ENCODE peak calls at places on chromosomes 5 and 9, in nine cellular contexts. J is stimulated activated effector memory CD8-positive, alpha-beta T cell treated with anti-CD3 and anti-CD28 coated beads, Interleukin-12 subunit alpha, Interleukin-12 subunit beta, amount 100 ng/mL, for 72 hours; I is aorta; V is natural killer cell; Z is T-cell; B is HCT116; R is SK-N-SH treated with all-trans-retinoic acid at 6 μM for 48 hours; Q is psoas muscle; U is HepG2. K is an unnamed sample.

GRCh38 chr5:54671111-54671531 is 153.6 kb downstream of the SNX18 start:
- ATAC-seq in Z (no peak), V (no peak), J (peak), I (peak), B (no peak), U (no peak), R (no peak), Q (peak), K (no peak)

GRCh38 chr5:460413-460700 is 17.4 kb downstream of the EXOC3 start:
- ATAC-seq in V (no peak), J (no peak), Q (no peak), U (no peak), I (no peak), Z (no peak), R (no peak), B (no peak), K (no peak)

GRCh38 chr5:108437425-108437824 is 55.5 kb upstream of the FBXL17 start:
- ATAC-seq in Z (no peak), B (no peak), V (no peak), R (no peak), U (no peak), Q (no peak), J (no peak), I (no peak), K (no peak)

GRCh38 chr5:96342581-96342980 is 90.5 kb downstream of the PCSK1 start:
- ATAC-seq in R (no peak), J (no peak), B (no peak), V (no peak), I (no peak), Z (no peak), Q (no peak), U (no peak), K (no peak)

GRCh38 chr5:61461412-61461811 is 129.4 kb downstream of the ZSWIM6 start:
- ATAC-seq in Z (no peak), I (no peak), U (no peak), Q (peak), R (no peak), J (no peak), B (no peak), V (no peak), K (no peak)

GRCh38 chr5:148224131-148224742 is 14.1 kb upstream of the MARCOL start:
- ATAC-seq in R (no peak), Z (no peak), I (no peak), V (no peak), J (no peak), U (no peak), B (no peak), Q (no peak), K (no peak)

GRCh38 chr5:151895660-151896040 is 29.0 kb downstream of the GLRA1 start:
- ATAC-seq in Q (no peak), I (no peak), B (peak), V (no peak), U (no peak), J (no peak), Z (no peak), R (peak), K (no peak)

GRCh38 chr5:169139381-169140125 is 161.4 kb downstream of the SLIT3 start:
- ATAC-seq in I (peak), B (no peak), J (no peak), Q (no peak), R (no peak), Z (no peak), V (no peak), U (no peak), K (no peak)

GRCh38 chr9:136002886-136003285 is 41.7 kb upstream of the UBAC1 start:
- ATAC-seq in J (no peak), Q (peak), B (no peak), I (peak), Z (no peak), R (no peak), V (no peak), U (peak), K (no peak)

GRCh38 chr9:77744877-77745435 is 96.8 kb upstream of the GNA14 start:
- ATAC-seq in U (no peak), J (no peak), Z (no peak), Q (no peak), B (no peak), V (no peak), I (no peak), R (no peak), K (peak)

GRCh38 chr9:8429768-8430167 is 630.2 kb upstream of the DMAC1 start:
- ATAC-seq in R (no peak), J (peak), V (peak), I (no peak), Q (no peak), B (no peak), Z (peak), U (no peak), K (peak)

GRCh38 chr5:150219142-150219541 is 29.3 kb downstream of the SLC6A7 start:
- ATAC-seq in V (no peak), Z (no peak), Q (peak), U (no peak), R (peak), I (no peak), B (no peak), J (no peak), K (no peak)

GRCh38 chr5:156677963-156678362 is 172.1 kb upstream of the PPP1R2B start:
- ATAC-seq in B (no peak), Q (peak), J (no peak), Z (no peak), V (no peak), R (no peak), U (no peak), I (no peak), K (no peak)

GRCh38 chr5:139075066-139076050 is 122.8 kb downstream of the SIL1 start:
- ATAC-seq in R (no peak), B (no peak), V (no peak), U (peak), Z (no peak), J (no peak), I (peak), Q (peak), K (no peak)

GRCh38 chr9:36148652-36149051 is 12.1 kb downstream of the GLIPR2 start:
- ATAC-seq in R (peak), U (peak), J (peak), I (peak), V (peak), B (peak), Q (peak), Z (no peak), K (peak)